ENCODE peak calls at places on chromosomes 11 and 22, in six cellular contexts. One of them, this sample, is unnamed.

GRCh38 chr11:20031155-20032001 is 128.9 kb downstream of the DBX1 start:
- DNase-seq in WTC11: no peak
- DNase-seq in K562: no peak
- DNase-seq in HepG2: peak
- DNase-seq in GM12878: no peak
- DNase-seq in H1: no peak
- DNase-seq in this sample: no peak

GRCh38 chr11:44943696-44944095 is 7.0 kb downstream of the TP53I11 start:
- DNase-seq in WTC11: no peak
- DNase-seq in K562: no peak
- DNase-seq in HepG2: no peak
- DNase-seq in GM12878: no peak
- DNase-seq in H1: no peak
- DNase-seq in this sample: no peak

GRCh38 chr11:1858576-1858975 is 5.7 kb downstream of the LSP1 start:
- DNase-seq in WTC11: no peak
- DNase-seq in K562: no peak
- DNase-seq in HepG2: no peak
- DNase-seq in GM12878: no peak
- DNase-seq in H1: no peak
- DNase-seq in this sample: no peak

GRCh38 chr11:129881570-129882170 is 13.7 kb downstream of the NFRKB start:
- DNase-seq in WTC11: peak
- DNase-seq in K562: peak
- DNase-seq in HepG2: peak
- DNase-seq in GM12878: no peak
- DNase-seq in H1: no peak
- DNase-seq in this sample: no peak

GRCh38 chr22:32308191-32308590 is 49.5 kb upstream of the RFPL3 start:
- DNase-seq in WTC11: no peak
- DNase-seq in K562: no peak
- DNase-seq in HepG2: no peak
- DNase-seq in GM12878: no peak
- DNase-seq in H1: no peak
- DNase-seq in this sample: no peak

GRCh38 chr11:75263944-75264349 is 23.4 kb downstream of the TPBGL start:
- DNase-seq in WTC11: no peak
- DNase-seq in K562: no peak
- DNase-seq in HepG2: no peak
- DNase-seq in GM12878: no peak
- DNase-seq in H1: no peak
- DNase-seq in this sample: no peak

GRCh38 chr11:128453444-128454336 is 133.7 kb downstream of the ETS1 start:
- DNase-seq in WTC11: no peak
- DNase-seq in K562: no peak
- DNase-seq in HepG2: no peak
- DNase-seq in GM12878: no peak
- DNase-seq in H1: no peak
- DNase-seq in this sample: no peak

GRCh38 chr11:65132988-65133700 is 1.2 kb downstream of the SYVN1 start:
- DNase-seq in WTC11: peak
- DNase-seq in K562: peak
- DNase-seq in HepG2: peak
- DNase-seq in GM12878: no peak
- DNase-seq in H1: no peak
- DNase-seq in this sample: peak

GRCh38 chr11:46296520-46297448 is 19.3 kb downstream of the CREB3L1 start:
- DNase-seq in WTC11: peak
- DNase-seq in K562: peak
- DNase-seq in HepG2: no peak
- DNase-seq in GM12878: no peak
- DNase-seq in H1: peak
- DNase-seq in this sample: no peak

GRCh38 chr11:119764108-119764874 is 35.3 kb upstream of the NECTIN1 start:
- DNase-seq in WTC11: no peak
- DNase-seq in K562: no peak
- DNase-seq in HepG2: no peak
- DNase-seq in GM12878: no peak
- DNase-seq in H1: no peak
- DNase-seq in this sample: no peak

GRCh38 chr11:2108675-2109481 is 30.3 kb downstream of the IGF2 start:
- DNase-seq in WTC11: no peak
- DNase-seq in K562: no peak
- DNase-seq in HepG2: no peak
- DNase-seq in GM12878: no peak
- DNase-seq in H1: no peak
- DNase-seq in this sample: no peak

GRCh38 chr11:117045196-117045595 is 53.0 kb downstream of the SIK3 start:
- DNase-seq in WTC11: no peak
- DNase-seq in K562: peak
- DNase-seq in HepG2: no peak
- DNase-seq in GM12878: no peak
- DNase-seq in H1: no peak
- DNase-seq in this sample: no peak

GRCh38 chr11:47980093-47980906 is at the start of gene PTPRJ:
- DNase-seq in WTC11: peak
- DNase-seq in K562: peak
- DNase-seq in HepG2: no peak
- DNase-seq in GM12878: no peak
- DNase-seq in H1: no peak
- DNase-seq in this sample: no peak

GRCh38 chr11:128488471-128488870 is 98.9 kb downstream of the ETS1 start:
- DNase-seq in WTC11: no peak
- DNase-seq in K562: no peak
- DNase-seq in HepG2: no peak
- DNase-seq in GM12878: no peak
- DNase-seq in H1: no peak
- DNase-seq in this sample: no peak

GRCh38 chr11:101860694-101861371 is 54.0 kb upstream of the CEP126 start:
- DNase-seq in WTC11: peak
- DNase-seq in K562: peak
- DNase-seq in HepG2: peak
- DNase-seq in GM12878: no peak
- DNase-seq in H1: peak
- DNase-seq in this sample: peak

GRCh38 chr11:96091476-96091875 is 167.6 kb upstream of the MTMR2 start:
- DNase-seq in WTC11: no peak
- DNase-seq in K562: no peak
- DNase-seq in HepG2: peak
- DNase-seq in GM12878: no peak
- DNase-seq in H1: no peak
- DNase-seq in this sample: no peak

GRCh38 chr11:66473167-66473566 is 6.5 kb downstream of the PELI3 start:
- DNase-seq in WTC11: no peak
- DNase-seq in K562: no peak
- DNase-seq in HepG2: no peak
- DNase-seq in GM12878: no peak
- DNase-seq in H1: no peak
- DNase-seq in this sample: no peak

GRCh38 chr22:49678137-49678841 is 149.4 kb downstream of the BRD1 start:
- DNase-seq in WTC11: peak
- DNase-seq in K562: no peak
- DNase-seq in HepG2: no peak
- DNase-seq in GM12878: no peak
- DNase-seq in H1: no peak
- DNase-seq in this sample: no peak

GRCh38 chr22:49676230-49676629 is 151.4 kb downstream of the BRD1 start:
- DNase-seq in WTC11: no peak
- DNase-seq in K562: no peak
- DNase-seq in HepG2: no peak
- DNase-seq in GM12878: no peak
- DNase-seq in H1: no peak
- DNase-seq in this sample: no peak

GRCh38 chr22:49677495-49677889 is 150.2 kb downstream of the BRD1 start:
- DNase-seq in WTC11: peak
- DNase-seq in K562: no peak
- DNase-seq in HepG2: no peak
- DNase-seq in GM12878: no peak
- DNase-seq in H1: no peak
- DNase-seq in this sample: no peak

GRCh38 chr22:49678842-49679170 is 148.9 kb downstream of the BRD1 start:
- DNase-seq in WTC11: no peak
- DNase-seq in K562: no peak
- DNase-seq in HepG2: no peak
- DNase-seq in GM12878: no peak
- DNase-seq in H1: no peak
- DNase-seq in this sample: no peak

DNA sequence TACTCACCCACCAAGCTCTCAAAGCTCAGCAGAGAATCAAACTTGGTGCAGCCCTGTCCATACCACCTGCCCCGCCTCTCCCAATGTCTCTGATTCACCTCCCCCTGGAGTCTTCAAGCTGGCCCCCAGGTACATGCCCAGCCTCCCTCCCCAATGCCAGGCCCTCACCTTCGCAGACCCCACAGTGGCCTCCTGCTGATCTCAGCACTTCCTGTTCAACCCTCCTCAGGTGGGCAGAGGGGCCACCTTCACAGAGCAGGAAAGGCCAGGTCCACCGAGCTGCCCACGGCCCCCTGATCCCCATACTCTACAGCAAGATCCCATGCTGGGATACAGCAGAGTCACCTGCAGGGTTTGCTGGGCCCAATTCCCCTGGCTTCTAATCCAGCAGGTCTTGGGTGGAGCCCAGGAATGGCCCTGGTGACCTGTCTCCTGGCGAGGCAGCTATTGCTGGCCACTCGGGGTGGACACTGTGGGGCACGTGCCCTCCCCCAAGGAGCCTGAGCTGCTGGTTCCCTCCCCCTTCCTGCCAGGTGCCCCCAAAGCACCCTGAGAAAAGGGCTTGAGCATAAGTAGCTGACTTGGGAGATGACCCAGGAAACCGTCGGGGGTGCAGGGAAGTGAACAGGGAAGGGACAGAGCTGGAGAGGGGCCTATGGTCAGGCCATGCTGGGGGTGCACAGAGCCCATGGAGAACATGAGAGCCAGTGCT is 150.7 kb downstream of the BRD1 start:
- DNase-seq in WTC11: no peak
- DNase-seq in K562: no peak
- DNase-seq in HepG2: no peak
- DNase-seq in GM12878: no peak
- DNase-seq in H1: no peak
- DNase-seq in this sample: no peak
- TF ChIP-seq ATF3 in WTC11: no peak
- TF ChIP-seq ATF3 in K562: no peak
- TF ChIP-seq ATF3 in HepG2: no peak
- TF ChIP-seq ATF3 in GM12878: no peak
- TF ChIP-seq ATF3 in H1: no peak
- TF ChIP-seq ATF3 in this sample: no peak

DNA sequence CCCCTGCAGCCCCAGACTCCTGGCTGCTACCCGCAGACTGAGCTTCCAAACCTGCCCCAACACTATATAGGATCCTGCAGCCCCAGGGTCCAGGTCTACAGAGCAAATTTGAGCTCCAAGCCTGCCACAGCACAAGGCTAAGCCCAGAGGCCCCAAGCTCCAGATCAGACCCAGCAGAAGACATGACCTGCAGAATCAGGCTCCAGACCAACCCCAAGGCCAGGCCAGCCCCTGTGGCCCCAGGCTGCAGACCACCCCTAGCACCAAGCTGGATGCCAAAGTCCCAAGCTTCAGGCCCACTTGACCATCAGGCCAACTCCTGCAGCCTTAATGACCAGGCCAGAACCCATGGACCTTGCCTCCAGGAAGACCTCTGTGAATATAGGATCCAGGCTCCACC is 145.3 kb downstream of the DLG2 start:
- DNase-seq in WTC11: no peak
- DNase-seq in K562: no peak
- DNase-seq in HepG2: no peak
- DNase-seq in GM12878: no peak
- DNase-seq in H1: no peak
- DNase-seq in this sample: no peak
- TF ChIP-seq ATF3 in WTC11: no peak
- TF ChIP-seq ATF3 in K562: no peak
- TF ChIP-seq ATF3 in HepG2: no peak
- TF ChIP-seq ATF3 in GM12878: no peak
- TF ChIP-seq ATF3 in H1: no peak
- TF ChIP-seq ATF3 in this sample: no peak

GRCh38 chr22:30159561-30160353 is 79.5 kb downstream of the HORMAD2 start:
- DNase-seq in WTC11: no peak
- DNase-seq in K562: no peak
- DNase-seq in HepG2: peak
- DNase-seq in GM12878: no peak
- DNase-seq in H1: no peak
- DNase-seq in this sample: no peak

GRCh38 chr22:30160926-30161546 is 80.8 kb downstream of the HORMAD2 start:
- DNase-seq in WTC11: no peak
- DNase-seq in K562: no peak
- DNase-seq in HepG2: no peak
- DNase-seq in GM12878: no peak
- DNase-seq in H1: no peak
- DNase-seq in this sample: no peak

GRCh38 chr22:30158277-30158676 is 78.0 kb downstream of the HORMAD2 start:
- DNase-seq in WTC11: no peak
- DNase-seq in K562: no peak
- DNase-seq in HepG2: no peak
- DNase-seq in GM12878: no peak
- DNase-seq in H1: no peak
- DNase-seq in this sample: no peak

GRCh38 chr22:30159082-30159481 is 78.8 kb downstream of the HORMAD2 start:
- DNase-seq in WTC11: no peak
- DNase-seq in K562: no peak
- DNase-seq in HepG2: no peak
- DNase-seq in GM12878: no peak
- DNase-seq in H1: no peak
- DNase-seq in this sample: no peak
- TF ChIP-seq ATF3 in WTC11: no peak
- TF ChIP-seq ATF3 in K562: no peak
- TF ChIP-seq ATF3 in HepG2: no peak
- TF ChIP-seq ATF3 in GM12878: no peak
- TF ChIP-seq ATF3 in H1: no peak
- TF ChIP-seq ATF3 in this sample: no peak

DNA sequence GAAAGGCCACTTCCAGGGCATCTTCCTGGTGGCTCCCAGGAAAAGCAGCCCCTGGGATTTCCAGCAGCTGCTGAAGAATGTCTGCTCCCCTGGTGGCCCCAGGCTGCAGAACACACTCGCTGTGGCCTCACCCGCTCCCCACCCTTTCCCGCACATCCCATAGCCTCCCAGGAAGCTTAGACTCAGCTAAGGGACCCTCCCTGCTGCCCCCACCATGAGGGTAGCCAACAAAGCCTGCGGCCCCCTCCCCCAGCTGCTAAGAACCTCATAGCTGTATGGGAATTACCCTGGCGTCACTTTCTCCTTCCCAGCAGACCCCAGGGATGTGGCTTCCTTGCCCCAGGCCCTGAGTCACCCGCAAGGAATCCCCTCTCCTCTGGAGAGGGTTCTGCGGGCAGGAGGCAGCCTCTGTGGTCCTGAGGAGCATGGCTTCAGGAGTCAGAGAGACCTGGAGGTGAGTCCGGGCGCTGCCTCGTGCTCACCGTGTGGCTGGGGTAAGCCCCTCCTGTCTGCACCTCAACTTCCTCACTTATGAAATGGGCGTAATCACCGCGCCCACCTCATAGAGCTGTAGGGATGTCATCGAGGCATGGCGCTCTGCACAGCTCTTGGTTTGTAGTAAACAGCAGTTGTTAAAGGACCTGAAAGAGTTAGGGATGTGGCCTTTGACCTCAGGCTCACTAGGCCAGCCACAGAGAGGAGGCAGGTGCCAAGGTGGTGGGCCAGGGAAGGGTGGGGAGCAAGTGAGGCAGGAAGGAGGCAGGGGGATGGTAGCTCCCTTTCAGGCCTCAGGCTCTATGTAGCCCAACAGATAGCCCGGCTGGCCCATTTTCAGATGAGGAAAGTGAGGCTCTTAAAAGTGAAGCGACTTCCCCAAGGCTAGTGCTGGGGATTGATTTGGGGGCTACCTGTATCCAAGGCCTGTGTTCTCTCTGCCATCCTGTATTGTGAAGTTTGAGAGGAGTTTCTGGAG is 71.2 kb downstream of the LRRC32 start:
- DNase-seq in WTC11: no peak
- DNase-seq in K562: peak
- DNase-seq in HepG2: no peak
- DNase-seq in GM12878: no peak
- DNase-seq in H1: no peak
- DNase-seq in this sample: no peak
- TF ChIP-seq ATF3 in WTC11: no peak
- TF ChIP-seq ATF3 in K562: no peak
- TF ChIP-seq ATF3 in HepG2: no peak
- TF ChIP-seq ATF3 in GM12878: no peak
- TF ChIP-seq ATF3 in H1: no peak
- TF ChIP-seq ATF3 in this sample: no peak